ENCODE peak calls at places on chromosomes 1 and 21, in ten cellular contexts. F is activated T-cell treated with anti-CD3 and anti-CD28 coated beads, Interleukin-2, amount 50 U/mL, for 72 hours; I is SJCRH30; R is epithelial cell of prostate; T is right lobe of liver; N is stimulated activated CD4-positive, alpha-beta T cell treated with anti-CD3 and anti-CD28 coated beads, Interleukin-15, amount 100 ng/mL, for 48 hours; A is GM12865; Z is GM13976; V is effector memory CD8-positive, alpha-beta T cell; Q is lung. O is an unnamed sample.

GRCh38 chr1:27366411-27367159 is at the start of gene MAP3K6:
- DNase-seq in F (peak; percentile 73), I (peak; percentile 89), R (no peak), T (peak; percentile 82), N (peak; percentile 59), A (peak; percentile 55), Z (peak; percentile 80), V (peak; percentile 38), Q (peak; percentile 89), O (peak; percentile 84)

GRCh38 chr1:218851601-218852000 is 322.1 kb upstream of the LYPLAL1 start:
- DNase-seq in F (no peak), I (peak; percentile 97), R (no peak), T (no peak), N (no peak), A (no peak), Z (no peak), V (no peak), Q (no peak), O (no peak)

GRCh38 chr1:170156594-170156993 is 10.8 kb downstream of the NTMT2 start:
- DNase-seq in F (no peak), I (no peak), R (no peak), T (no peak), N (no peak), A (no peak), Z (no peak), V (no peak), Q (no peak), O (no peak)

GRCh38 chr1:70072239-70072751 is 133.1 kb downstream of the LRRC40 start:
- DNase-seq in F (no peak), I (no peak), R (no peak), T (no peak), N (no peak), A (no peak), Z (no peak), V (no peak), Q (no peak), O (no peak)

GRCh38 chr1:86906419-86906818 is 7.5 kb downstream of the SELENOF start:
- DNase-seq in F (no peak), I (no peak), R (no peak), T (no peak), N (no peak), A (no peak), Z (no peak), V (no peak), Q (no peak), O (peak; percentile 52)

GRCh38 chr1:46464013-46464548 is 25.6 kb upstream of the DMBX1 start:
- DNase-seq in F (no peak), I (no peak), R (no peak), T (no peak), N (no peak), A (no peak), Z (no peak), V (no peak), Q (no peak), O (peak; percentile 18)

GRCh38 chr1:20164694-20165202 is 21.1 kb upstream of the UBXN10 start:
- DNase-seq in F (no peak), I (no peak), R (no peak), T (peak; percentile 58), N (no peak), A (no peak), Z (no peak), V (no peak), Q (no peak), O (no peak)

GRCh38 chr1:223363856-223364684 is at the start of gene SUSD4:
- DNase-seq in F (peak; percentile 71), I (peak; percentile 51), R (no peak), T (no peak), N (peak; percentile 40), A (peak; percentile 41), Z (peak; percentile 65), V (peak; percentile 31), Q (peak; percentile 51), O (peak; percentile 52)

GRCh38 chr1:99851850-99852454 is 1.8 kb downstream of the AGL start:
- DNase-seq in F (no peak), I (no peak), R (no peak), T (no peak), N (no peak), A (no peak), Z (no peak), V (no peak), Q (no peak), O (no peak)

GRCh38 chr21:34074283-34075098 is 1.1 kb downstream of the MRPS6 start:
- DNase-seq in F (peak; percentile 23), I (no peak), R (no peak), T (no peak), N (no peak), A (peak; percentile 21), Z (no peak), V (peak; percentile 12), Q (no peak), O (no peak)

GRCh38 chr1:177130426-177130825 is 34.1 kb downstream of the ASTN1 start:
- DNase-seq in F (no peak), I (no peak), R (no peak), T (no peak), N (no peak), A (no peak), Z (no peak), V (no peak), Q (no peak), O (no peak)

GRCh38 chr1:199010492-199010891 is 371.7 kb downstream of the PTPRC start:
- DNase-seq in F (no peak), I (no peak), R (no peak), T (no peak), N (no peak), A (no peak), Z (no peak), V (peak; percentile 5), Q (no peak), O (no peak)

GRCh38 chr1:240258910-240259309 is 167.2 kb downstream of the FMN2 start:
- DNase-seq in F (no peak), I (no peak), R (no peak), T (no peak), N (no peak), A (no peak), Z (no peak), V (no peak), Q (no peak), O (no peak)

GRCh38 chr1:167435484-167435883 is 82.8 kb downstream of the CD247 start:
- DNase-seq in F (no peak), I (no peak), R (no peak), T (no peak), N (no peak), A (no peak), Z (no peak), V (no peak), Q (no peak), O (no peak)

GRCh38 chr1:163085041-163085903 is 16.1 kb downstream of the RGS4 start:
- DNase-seq in F (no peak), I (no peak), R (no peak), T (no peak), N (no peak), A (no peak), Z (no peak), V (no peak), Q (no peak), O (no peak)

GRCh38 chr1:62235576-62235975 is 40.9 kb downstream of the L1TD1 start:
- DNase-seq in F (no peak), I (no peak), R (no peak), T (no peak), N (no peak), A (no peak), Z (no peak), V (no peak), Q (no peak), O (no peak)

GRCh38 chr1:22280526-22280925 is 137.6 kb upstream of the WNT4 start:
- DNase-seq in F (no peak), I (no peak), R (no peak), T (no peak), N (no peak), A (no peak), Z (no peak), V (no peak), Q (no peak), O (no peak)

GRCh38 chr1:10637833-10638558 is 158.4 kb downstream of the CASZ1 start:
- DNase-seq in F (no peak), I (peak; percentile 26), R (no peak), T (no peak), N (no peak), A (no peak), Z (no peak), V (no peak), Q (no peak), O (no peak)

GRCh38 chr1:34398916-34399275 is 222.2 kb downstream of the C1orf94 start:
- DNase-seq in F (no peak), I (peak; percentile 22), R (no peak), T (no peak), N (no peak), A (no peak), Z (no peak), V (no peak), Q (no peak), O (no peak)

GRCh38 chr1:174364996-174365760 is 82.6 kb upstream of the GPR52 start:
- DNase-seq in F (no peak), I (no peak), R (no peak), T (no peak), N (no peak), A (no peak), Z (no peak), V (no peak), Q (no peak), O (no peak)

GRCh38 chr1:66271216-66271903 is 262.6 kb upstream of the SGIP1 start:
- DNase-seq in F (peak; percentile 62), I (peak; percentile 90), R (peak; percentile 94), T (peak; percentile 85), N (peak; percentile 60), A (peak; percentile 68), Z (no peak), V (no peak), Q (peak; percentile 73), O (peak; percentile 96)

GRCh38 chr1:47709302-47710074 is 271.6 kb downstream of the FOXD2 start:
- DNase-seq in F (peak; percentile 12), I (peak; percentile 78), R (no peak), T (no peak), N (no peak), A (no peak), Z (peak; percentile 70), V (no peak), Q (no peak), O (peak; percentile 41)

GRCh38 chr1:91604632-91605031 is 104.0 kb downstream of the CDC7 start:
- DNase-seq in F (no peak), I (peak; percentile 76), R (no peak), T (no peak), N (no peak), A (no peak), Z (no peak), V (no peak), Q (no peak), O (no peak)

GRCh38 chr21:33169360-33169759 is 60.4 kb upstream of the IFNAR2 start:
- DNase-seq in F (no peak), I (no peak), R (no peak), T (no peak), N (no peak), A (peak; percentile 13), Z (no peak), V (no peak), Q (no peak), O (no peak)

GRCh38 chr1:208261874-208262273 is 17.7 kb upstream of the PLXNA2 start:
- DNase-seq in F (no peak), I (no peak), R (no peak), T (no peak), N (no peak), A (no peak), Z (no peak), V (no peak), Q (no peak), O (no peak)

GRCh38 chr1:229578168-229579100 is 19.9 kb upstream of the ABCB10 start:
- DNase-seq in F (no peak), I (no peak), R (no peak), T (no peak), N (no peak), A (no peak), Z (no peak), V (no peak), Q (no peak), O (no peak)

GRCh38 chr21:46038871-46039397 is 57.4 kb downstream of the COL6A1 start:
- DNase-seq in F (no peak), I (no peak), R (no peak), T (no peak), N (no peak), A (no peak), Z (no peak), V (no peak), Q (no peak), O (no peak)